ENCODE peak calls at places on chromosomes 5 and 9, in seven cellular contexts. R, Q, E, S, B, A and O are unnamed samples.
A peak's percentile ranks its signal among the peaks of the same experiment; 100 is the strongest.

GRCh38 chr9:106172265-106172664 is 477.9 kb downstream of the TMEM38B start:
- DNase-seq in R (no peak), Q (no peak), E (no peak), S (no peak), B (no peak), A (no peak), O (no peak)

GRCh38 chr9:78882501-78882900 is 585.6 kb downstream of the PSAT1 start:
- DNase-seq in R (no peak), Q (no peak), E (no peak), S (no peak), B (no peak), A (no peak), O (no peak)

GRCh38 chr5:36198281-36198680 is 43.4 kb downstream of the NADK2 start:
- DNase-seq in R (no peak), Q (no peak), E (no peak), S (no peak), B (peak; percentile 22), A (no peak), O (no peak)

GRCh38 chr5:115262405-115263247 is at the start of gene PGGT1B:
- DNase-seq in R (peak; percentile 63), Q (peak; percentile 69), E (peak; percentile 77), S (peak; percentile 52), B (peak; percentile 82), A (peak; percentile 75), O (peak; percentile 83)

GRCh38 chr5:2415678-2416077 is 335.8 kb downstream of the IRX2 start:
- DNase-seq in R (no peak), Q (no peak), E (no peak), S (no peak), B (no peak), A (no peak), O (no peak)

GRCh38 chr5:10453564-10453963 is 11.9 kb downstream of the ROPN1L start:
- DNase-seq in R (peak; percentile 53), Q (no peak), E (no peak), S (no peak), B (peak; percentile 56), A (no peak), O (no peak)

GRCh38 chr5:7856855-7857254 is 5.9 kb upstream of the CFAP90 start:
- DNase-seq in R (peak; percentile 52), Q (no peak), E (no peak), S (no peak), B (peak; percentile 34), A (no peak), O (no peak)

GRCh38 chr9:69871143-69871834 is 50.7 kb downstream of the CFAP95 start:
- DNase-seq in R (no peak), Q (no peak), E (no peak), S (no peak), B (peak; percentile 24), A (no peak), O (no peak)

GRCh38 chr5:14164764-14165163 is 21.6 kb downstream of the TRIO start:
- DNase-seq in R (peak; percentile 34), Q (no peak), E (no peak), S (no peak), B (no peak), A (no peak), O (no peak)

GRCh38 chr5:74201334-74202081 is 439.0 kb downstream of the ENC1 start:
- DNase-seq in R (peak; percentile 47), Q (no peak), E (no peak), S (no peak), B (peak; percentile 15), A (no peak), O (no peak)

GRCh38 chr5:67773439-67773988 is 442.0 kb upstream of the PIK3R1 start:
- DNase-seq in R (peak; percentile 28), Q (no peak), E (no peak), S (no peak), B (no peak), A (no peak), O (no peak)

GRCh38 chr5:139149477-139150199 is 48.5 kb downstream of the SIL1 start:
- DNase-seq in R (peak; percentile 14), Q (no peak), E (no peak), S (no peak), B (peak; percentile 44), A (no peak), O (no peak)

GRCh38 chr9:125126019-125126746 is 17.1 kb downstream of the SCAI start:
- DNase-seq in R (peak; percentile 80), Q (peak; percentile 58), E (peak; percentile 91), S (peak; percentile 69), B (peak; percentile 93), A (peak; percentile 22), O (peak; percentile 83)

GRCh38 chr5:96017951-96018350 is 56.3 kb upstream of the ELL2 start:
- DNase-seq in R (peak; percentile 82), Q (no peak), E (no peak), S (no peak), B (peak; percentile 57), A (no peak), O (no peak)

GRCh38 chr9:133065070-133065388 is 3.2 kb downstream of the CEL start:
- DNase-seq in R (no peak), Q (no peak), E (no peak), S (no peak), B (no peak), A (no peak), O (no peak)

GRCh38 chr5:139636207-139636792 is 11.8 kb upstream of the CXXC5 start:
- DNase-seq in R (peak; percentile 66), Q (peak; percentile 98), E (peak; percentile 92), S (peak; percentile 36), B (no peak), A (peak; percentile 88), O (no peak)

GRCh38 chr5:15459200-15459599 is 40.8 kb upstream of the FBXL7 start:
- DNase-seq in R (no peak), Q (no peak), E (no peak), S (no peak), B (no peak), A (no peak), O (no peak)

GRCh38 chr9:116073826-116074225 is 79.8 kb upstream of the PAPPA start:
- DNase-seq in R (peak; percentile 54), Q (no peak), E (no peak), S (no peak), B (peak; percentile 39), A (no peak), O (no peak)

GRCh38 chr5:43601454-43602260 is 1.3 kb upstream of the NNT start:
- DNase-seq in R (peak; percentile 41), Q (no peak), E (no peak), S (no peak), B (peak; percentile 14), A (no peak), O (no peak)

GRCh38 chr5:146510528-146510927 is 5.5 kb downstream of the GPR151 start:
- DNase-seq in R (peak; percentile 81), Q (no peak), E (no peak), S (no peak), B (no peak), A (no peak), O (no peak)

GRCh38 chr9:114738581-114739316 is 56.8 kb upstream of the TEX48 start:
- DNase-seq in R (peak; percentile 88), Q (peak; percentile 76), E (peak; percentile 75), S (peak; percentile 67), B (peak; percentile 87), A (peak; percentile 76), O (peak; percentile 50)

GRCh38 chr5:95862636-95863382 is 40.3 kb upstream of the GLRX start:
- DNase-seq in R (no peak), Q (no peak), E (no peak), S (no peak), B (no peak), A (no peak), O (no peak)

GRCh38 chr5:79961731-79962579 is 29.1 kb downstream of the MTX3 start:
- DNase-seq in R (peak; percentile 21), Q (no peak), E (no peak), S (no peak), B (no peak), A (no peak), O (no peak)

GRCh38 chr9:14313951-14314423 is at the start of gene NFIB:
- DNase-seq in R (peak; percentile 58), Q (no peak), E (no peak), S (no peak), B (peak; percentile 41), A (no peak), O (no peak)

GRCh38 chr9:79670269-79670961 is 98.7 kb downstream of the TLE4 start:
- DNase-seq in R (peak; percentile 100), Q (no peak), E (no peak), S (no peak), B (no peak), A (no peak), O (no peak)

GRCh38 chr5:170752257-170753215 is 31.0 kb upstream of the GABRP start:
- DNase-seq in R (peak; percentile 17), Q (no peak), E (no peak), S (no peak), B (no peak), A (no peak), O (no peak)

GRCh38 chr5:1445895-1446601 is 808 bp upstream of the SLC6A3 start:
- DNase-seq in R (no peak), Q (no peak), E (no peak), S (no peak), B (peak; percentile 42), A (no peak), O (no peak)

GRCh38 chr9:94920439-94920951 is 194.0 kb downstream of the AOPEP start:
- DNase-seq in R (peak; percentile 32), Q (no peak), E (no peak), S (no peak), B (peak; percentile 86), A (no peak), O (no peak)

GRCh38 chr5:76222318-76222717 is 139.1 kb downstream of the SV2C start:
- DNase-seq in R (no peak), Q (no peak), E (no peak), S (no peak), B (no peak), A (no peak), O (no peak)

GRCh38 chr5:122915717-122916399 is 70.4 kb downstream of the SNX24 start:
- DNase-seq in R (no peak), Q (no peak), E (no peak), S (no peak), B (peak; percentile 13), A (no peak), O (no peak)

GRCh38 chr9:93965830-93966577 is 10.8 kb upstream of the BARX1 start:
- DNase-seq in R (peak; percentile 45), Q (no peak), E (no peak), S (no peak), B (peak; percentile 2), A (no peak), O (no peak)

GRCh38 chr5:136033848-136034247 is 5.1 kb downstream of the TGFBI start:
- DNase-seq in R (peak; percentile 96), Q (no peak), E (no peak), S (no peak), B (peak; percentile 24), A (no peak), O (no peak)

GRCh38 chr5:134077926-134078580 is 36.4 kb upstream of the TCF7 start:
- DNase-seq in R (no peak), Q (no peak), E (no peak), S (no peak), B (no peak), A (no peak), O (no peak)

GRCh38 chr9:35723908-35724307 is 8.1 kb downstream of the TLN1 start:
- DNase-seq in R (no peak), Q (no peak), E (no peak), S (no peak), B (no peak), A (no peak), O (no peak)

GRCh38 chr9:94222870-94223269 is 36.2 kb upstream of the ZNF169 start:
- DNase-seq in R (peak; percentile 57), Q (no peak), E (no peak), S (no peak), B (no peak), A (no peak), O (no peak)

GRCh38 chr9:136663311-136663679 is 579 bp downstream of the EGFL7 start:
- DNase-seq in R (no peak), Q (no peak), E (no peak), S (no peak), B (no peak), A (no peak), O (no peak)

GRCh38 chr9:2802494-2802921 is 41.4 kb downstream of the PUM3 start:
- DNase-seq in R (peak; percentile 71), Q (no peak), E (no peak), S (no peak), B (no peak), A (no peak), O (no peak)

GRCh38 chr5:124746252-124746915 is at the start of gene ZNF608:
- DNase-seq in R (peak; percentile 64), Q (no peak), E (no peak), S (no peak), B (no peak), A (no peak), O (no peak)